ENCODE peak calls at places on chromosomes 5 and 9, in nine cellular contexts. D, B, A, Z, Q, M, G, I and S are unnamed samples.
A peak's percentile ranks its signal among the peaks of the same experiment; 100 is the strongest.

GRCh38 chr5:10501554-10502075 is 59.9 kb downstream of the ROPN1L start:
- DNase-seq in D (no peak), B (no peak), A (no peak), Z (no peak), Q (no peak), M (no peak), G (no peak), I (no peak), S (no peak)

GRCh38 chr5:33321026-33321425 is 119.7 kb upstream of the TARS1 start:
- DNase-seq in D (no peak), B (no peak), A (no peak), Z (peak; percentile 85), Q (no peak), M (peak; percentile 35), G (no peak), I (no peak), S (no peak)

GRCh38 chr5:154664869-154665268 is 90.3 kb upstream of the LARP1 start:
- DNase-seq in D (no peak), B (no peak), A (no peak), Z (no peak), Q (no peak), M (no peak), G (no peak), I (no peak), S (no peak)

GRCh38 chr9:118017607-118018122 is 313.5 kb downstream of the TLR4 start:
- DNase-seq in D (no peak), B (no peak), A (no peak), Z (no peak), Q (no peak), M (no peak), G (no peak), I (no peak), S (no peak)

GRCh38 chr5:151101746-151102145 is 20.9 kb upstream of the TNIP1 start:
- DNase-seq in D (no peak), B (no peak), A (no peak), Z (no peak), Q (no peak), M (no peak), G (no peak), I (no peak), S (no peak)

GRCh38 chr9:1978941-1979340 is 36.2 kb upstream of the SMARCA2 start:
- DNase-seq in D (no peak), B (no peak), A (peak; percentile 3), Z (peak; percentile 44), Q (no peak), M (peak; percentile 12), G (no peak), I (no peak), S (no peak)

GRCh38 chr9:127194881-127195713 is 69.5 kb upstream of the GARNL3 start:
- DNase-seq in D (no peak), B (peak; percentile 48), A (no peak), Z (peak; percentile 54), Q (peak; percentile 73), M (peak; percentile 59), G (no peak), I (peak; percentile 27), S (no peak)

GRCh38 chr9:116646661-116647514 is 40.2 kb upstream of the TRIM32 start:
- DNase-seq in D (no peak), B (peak; percentile 24), A (no peak), Z (peak; percentile 28), Q (peak; percentile 21), M (no peak), G (peak; percentile 22), I (peak; percentile 9), S (no peak)

GRCh38 chr9:137067860-137068538 is 2.4 kb downstream of the SAPCD2 start:
- DNase-seq in D (peak; percentile 75), B (peak; percentile 78), A (peak; percentile 79), Z (peak; percentile 64), Q (peak; percentile 88), M (peak; percentile 68), G (peak; percentile 93), I (peak; percentile 80), S (peak; percentile 85)

GRCh38 chr9:15158019-15158418 is 149.0 kb downstream of the TTC39B start:
- DNase-seq in D (no peak), B (no peak), A (no peak), Z (no peak), Q (no peak), M (no peak), G (no peak), I (no peak), S (no peak)

GRCh38 chr9:15155323-15155722 is 151.7 kb downstream of the TTC39B start:
- DNase-seq in D (no peak), B (no peak), A (no peak), Z (no peak), Q (no peak), M (no peak), G (no peak), I (no peak), S (no peak)

GRCh38 chr9:15157371-15157770 is 149.6 kb downstream of the TTC39B start:
- DNase-seq in D (no peak), B (no peak), A (no peak), Z (peak; percentile 49), Q (no peak), M (no peak), G (no peak), I (no peak), S (no peak)

GRCh38 chr9:15155826-15156225 is 151.2 kb downstream of the TTC39B start:
- DNase-seq in D (no peak), B (no peak), A (peak; percentile 43), Z (no peak), Q (no peak), M (no peak), G (no peak), I (no peak), S (no peak)

DNA sequence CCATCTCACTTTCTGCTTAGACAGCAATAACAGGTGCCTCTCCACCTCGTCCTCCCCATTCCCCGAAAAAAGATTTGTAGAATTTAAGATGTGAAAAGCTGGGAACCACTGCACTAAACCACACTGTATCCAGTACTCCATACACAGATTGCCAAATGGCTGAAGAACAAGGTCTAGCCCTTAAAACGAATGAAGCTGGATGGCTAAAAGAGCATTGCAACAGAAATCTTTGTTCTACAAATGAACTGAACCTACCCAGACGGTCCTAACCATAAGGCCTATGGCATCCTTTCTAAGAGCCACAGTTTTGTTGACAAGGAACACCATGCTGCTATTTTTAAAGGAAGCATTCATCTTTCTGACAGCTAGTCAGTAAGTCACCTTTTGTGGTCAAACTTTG is 152.3 kb downstream of the TTC39B start:
- DNase-seq in D (no peak), B (no peak), A (no peak), Z (no peak), Q (no peak), M (no peak), G (no peak), I (no peak), S (no peak)
- H3K27ac ChIP-seq in D (no peak overlapping the region), B (no peak overlapping the region), A (peak overlapping the region; percentile 53), Z (no peak overlapping the region), Q (no peak overlapping the region), M (no peak overlapping the region), G (no peak overlapping the region), I (no peak overlapping the region), S (no peak overlapping the region)

DNA sequence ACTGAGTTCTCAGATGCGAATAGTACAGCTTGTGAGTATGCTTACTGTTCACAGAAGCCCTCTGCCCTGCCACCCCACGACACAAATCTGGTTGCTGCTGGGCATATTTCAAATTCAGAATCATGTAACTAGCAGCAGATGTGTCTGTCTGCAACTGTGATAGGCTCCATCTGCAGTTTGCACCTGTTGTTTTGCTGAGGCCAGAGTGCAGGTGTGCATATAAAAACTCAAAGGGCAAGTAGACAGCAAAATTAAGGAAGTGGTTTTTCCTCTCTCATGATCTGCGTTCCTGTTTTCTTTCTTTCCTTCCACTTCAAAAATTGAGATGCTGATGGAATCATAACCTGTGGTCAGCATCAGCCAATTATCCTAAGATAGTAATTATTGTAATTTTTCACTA is 1000.5 kb downstream of the PTPRD start:
- DNase-seq in D (no peak), B (no peak), A (no peak), Z (no peak), Q (no peak), M (no peak), G (no peak), I (no peak), S (no peak)
- H3K4me1 ChIP-seq in D (no peaks in the 10 kb centered on the region), B (no peaks in the 10 kb centered on the region), A (no peaks in the 10 kb centered on the region), Z (no peaks in the 10 kb centered on the region), Q (no peaks in the 10 kb centered on the region), M (no peaks in the 10 kb centered on the region), G (no peaks in the 10 kb centered on the region), I (no peaks in the 10 kb centered on the region), S (no peaks in the 10 kb centered on the region)

GRCh38 chr9:23822331-23823169 is 3.5 kb downstream of the ELAVL2 start:
- DNase-seq in D (no peak), B (no peak), A (no peak), Z (no peak), Q (no peak), M (no peak), G (no peak), I (no peak), S (no peak)
- H3K4me3 ChIP-seq in D (no peak overlapping the region), B (no peak overlapping the region), A (no peak overlapping the region), Z (peak overlapping the region; percentile 91), Q (peak overlapping the region; percentile 48), M (no peak overlapping the region), G (no peak overlapping the region), I (no peak overlapping the region), S (no peak overlapping the region)

GRCh38 chr5:142447887-142448286 is 123.1 kb upstream of the SPRY4 start:
- DNase-seq in D (no peak), B (no peak), A (no peak), Z (no peak), Q (no peak), M (no peak), G (no peak), I (no peak), S (no peak)

GRCh38 chr5:142445266-142445665 is 120.4 kb upstream of the SPRY4 start:
- DNase-seq in D (no peak), B (peak; percentile 68), A (no peak), Z (no peak), Q (no peak), M (no peak), G (no peak), I (no peak), S (no peak)

GRCh38 chr5:142450419-142450818 is 125.6 kb upstream of the SPRY4 start:
- DNase-seq in D (no peak), B (no peak), A (no peak), Z (no peak), Q (no peak), M (no peak), G (no peak), I (no peak), S (no peak)

GRCh38 chr5:142446960-142447279 is 122.1 kb upstream of the SPRY4 start:
- DNase-seq in D (no peak), B (no peak), A (no peak), Z (no peak), Q (no peak), M (no peak), G (no peak), I (no peak), S (no peak)

GRCh38 chr5:142446131-142446959 is 121.5 kb upstream of the SPRY4 start:
- DNase-seq in D (no peak), B (peak; percentile 80), A (no peak), Z (no peak), Q (no peak), M (no peak), G (peak; percentile 4), I (no peak), S (no peak)
- H3K27ac ChIP-seq in D (no peak overlapping the region), B (peak overlapping the region; percentile 87), A (no peak overlapping the region), Z (no peak overlapping the region), Q (peak overlapping the region; percentile 45), M (no peak overlapping the region), G (no peak overlapping the region), I (peak overlapping the region; percentile 79), S (peak overlapping the region; percentile 4)